ENCODE peak calls at places on chromosomes 16 and 17, in eight cellular contexts. N is A549, Z is HL-60, P is hepatocyte, B is lung, S is left ventricle myocardium inferior, U is lower lobe of right lung, R is tibial nerve. K is an unnamed sample.
A peak's percentile ranks its signal among the peaks of the same experiment; 100 is the strongest.

GRCh38 chr16:2450975-2451381 is 8.9 kb upstream of the TEDC2 start:
- DNase-seq in N (no peak), Z (no peak), P (no peak), B (no peak), S (no peak), U (no peak), R (no peak), K (no peak)

GRCh38 chr17:50443492-50444051 is 17.6 kb downstream of the ACSF2 start:
- DNase-seq in N (no peak), Z (no peak), P (no peak), B (no peak), S (no peak), U (no peak), R (no peak), K (no peak)

GRCh38 chr16:80377621-80378020 is 163.2 kb upstream of the DYNLRB2 start:
- DNase-seq in N (no peak), Z (no peak), P (no peak), B (no peak), S (no peak), U (no peak), R (no peak), K (peak; percentile 45)

GRCh38 chr16:68072038-68072695 is 13.0 kb upstream of the NFATC3 start:
- DNase-seq in N (peak; percentile 60), Z (no peak), P (peak; percentile 59), B (no peak), S (no peak), U (no peak), R (peak; percentile 42), K (no peak)

GRCh38 chr17:28333083-28333746 is 2.1 kb downstream of the IFT20 start:
- DNase-seq in N (no peak), Z (no peak), P (no peak), B (no peak), S (no peak), U (no peak), R (no peak), K (peak; percentile 33)

GRCh38 chr16:58402796-58403195 is 10.5 kb downstream of the GINS3 start:
- DNase-seq in N (no peak), Z (no peak), P (no peak), B (no peak), S (no peak), U (no peak), R (no peak), K (no peak)

GRCh38 chr17:8696456-8696855 is 48.2 kb downstream of the CCDC42 start:
- DNase-seq in N (no peak), Z (no peak), P (no peak), B (no peak), S (no peak), U (no peak), R (no peak), K (peak; percentile 64)

GRCh38 chr17:15409721-15410247 is 57.6 kb downstream of the CDRT4 start:
- DNase-seq in N (no peak), Z (no peak), P (no peak), B (no peak), S (peak; percentile 48), U (no peak), R (peak; percentile 47), K (no peak)

GRCh38 chr17:45703806-45704205 is 80.3 kb upstream of the CRHR1 start:
- DNase-seq in N (no peak), Z (no peak), P (no peak), B (no peak), S (no peak), U (no peak), R (no peak), K (no peak)

GRCh38 chr17:82248815-82249638 is 20.2 kb downstream of the SLC16A3 start:
- DNase-seq in N (no peak), Z (no peak), P (no peak), B (no peak), S (no peak), U (peak; percentile 45), R (no peak), K (no peak)

DNA sequence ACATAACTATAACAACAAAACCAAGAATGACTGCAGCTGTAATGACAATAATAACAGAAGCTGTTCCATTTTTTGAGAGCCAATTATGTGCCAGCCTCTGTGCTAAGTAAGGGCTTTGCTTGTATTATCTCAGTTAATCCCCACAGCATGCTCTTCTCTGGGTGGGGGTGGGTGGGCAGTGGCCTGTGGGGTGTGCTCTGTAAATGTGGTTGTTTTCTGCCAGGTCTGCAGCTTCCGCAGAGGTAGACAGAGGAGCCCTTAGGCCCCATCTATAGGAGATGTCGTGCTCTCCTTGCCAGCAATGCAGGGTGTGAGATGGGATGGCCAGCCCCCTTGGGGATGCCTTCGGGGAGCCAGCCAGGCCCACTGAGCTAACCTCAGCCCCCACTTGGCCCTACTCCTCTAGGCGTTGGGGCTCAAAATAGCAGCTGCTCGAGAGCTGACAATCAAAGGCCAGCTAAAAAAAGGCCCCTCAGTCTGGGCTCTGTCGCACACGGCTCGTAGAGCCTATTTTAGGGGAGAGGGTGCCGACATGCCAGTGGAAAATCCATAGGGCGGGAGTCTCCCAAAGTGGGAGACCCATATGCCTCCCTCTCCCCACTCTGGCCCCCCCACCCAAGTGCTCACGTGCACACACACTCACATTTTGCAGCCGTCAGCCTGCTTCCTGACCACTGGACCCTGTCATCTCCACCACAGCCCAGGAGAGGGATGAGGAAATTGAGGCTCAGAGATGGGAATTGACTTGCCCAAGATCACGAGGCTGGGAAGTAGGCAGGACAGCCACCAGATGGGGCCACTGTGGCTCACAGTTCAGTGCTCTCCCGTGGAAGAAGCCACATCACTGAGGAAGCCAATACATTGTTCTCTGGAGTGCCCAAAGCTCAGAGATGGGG is 15.8 kb downstream of the CDH16 start:
- DNase-seq in N (no peak), Z (no peak), P (no peak), B (no peak), S (peak; percentile 70), U (no peak), R (no peak), K (no peak)
- H3K27ac ChIP-seq in N (no peak overlapping the region), Z (no peak overlapping the region), P (no peak overlapping the region), B (peak overlapping the region; percentile 89), S (peak overlapping the region; percentile 96), U (no peak overlapping the region), R (peak overlapping the region; percentile 36), K (peak overlapping the region; percentile 95)

GRCh38 chr17:76079577-76080206 is 710 bp downstream of the ZACN start:
- DNase-seq in N (no peak), Z (no peak), P (no peak), B (no peak), S (no peak), U (no peak), R (no peak), K (no peak)
- H3K4me3 ChIP-seq in N (no peak overlapping the region), Z (no peak overlapping the region), P (no peak overlapping the region), B (no peak overlapping the region), S (no peak overlapping the region), U (no peak overlapping the region), R (no peak overlapping the region), K (no peak overlapping the region)

GRCh38 chr17:68627956-68628355 is 26.8 kb upstream of the FAM20A start:
- DNase-seq in N (no peak), Z (no peak), P (no peak), B (no peak), S (no peak), U (no peak), R (no peak), K (no peak)
- H3K27ac ChIP-seq in N (no peak overlapping the region), Z (no peak overlapping the region), P (no peak overlapping the region), B (no peak overlapping the region), S (no peak overlapping the region), U (no peak overlapping the region), R (no peak overlapping the region), K (no peak overlapping the region)

DNA sequence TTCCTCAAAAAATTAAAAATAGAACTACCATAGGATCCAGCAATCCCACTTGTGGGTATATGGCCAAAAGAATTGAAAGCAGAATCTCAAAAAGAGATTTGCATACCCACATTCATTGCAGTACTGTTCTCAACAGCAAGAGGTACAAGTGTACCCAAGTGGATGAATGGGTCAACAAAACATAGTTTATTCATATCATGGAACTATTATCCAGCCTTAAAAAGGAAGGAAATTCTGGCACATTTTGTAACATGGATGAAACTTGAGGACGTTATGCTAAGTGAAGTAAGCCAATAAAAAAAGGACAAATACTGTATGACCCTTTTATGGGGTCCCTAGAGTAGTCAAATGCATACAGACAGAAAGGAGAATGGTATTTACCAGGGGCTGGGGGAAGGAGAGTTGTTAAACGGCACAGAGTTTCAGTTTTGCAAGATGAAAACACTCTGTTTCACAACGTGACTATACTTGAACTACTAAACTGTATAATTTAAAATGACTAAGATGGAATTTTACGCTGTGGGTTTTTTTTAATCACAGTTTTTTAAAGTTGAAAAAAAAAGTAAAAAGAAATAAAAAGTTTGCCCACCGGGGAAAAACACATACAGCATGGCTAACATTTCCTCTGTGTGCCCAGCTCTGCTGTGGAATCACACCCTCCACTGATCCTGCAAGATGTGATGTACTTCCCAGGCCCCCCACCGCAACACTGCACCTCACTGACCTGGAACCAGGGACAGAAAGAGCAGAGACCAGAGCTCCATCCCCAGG is 6.1 kb downstream of the TVP23A start:
- DNase-seq in N (no peak), Z (no peak), P (no peak), B (no peak), S (no peak), U (no peak), R (no peak), K (no peak)
- H3K4me3 ChIP-seq in N (no peak overlapping the region), Z (no peak overlapping the region), P (no peak overlapping the region), B (no peak overlapping the region), S (no peak overlapping the region), U (no peak overlapping the region), R (no peak overlapping the region), K (no peak overlapping the region)

DNA sequence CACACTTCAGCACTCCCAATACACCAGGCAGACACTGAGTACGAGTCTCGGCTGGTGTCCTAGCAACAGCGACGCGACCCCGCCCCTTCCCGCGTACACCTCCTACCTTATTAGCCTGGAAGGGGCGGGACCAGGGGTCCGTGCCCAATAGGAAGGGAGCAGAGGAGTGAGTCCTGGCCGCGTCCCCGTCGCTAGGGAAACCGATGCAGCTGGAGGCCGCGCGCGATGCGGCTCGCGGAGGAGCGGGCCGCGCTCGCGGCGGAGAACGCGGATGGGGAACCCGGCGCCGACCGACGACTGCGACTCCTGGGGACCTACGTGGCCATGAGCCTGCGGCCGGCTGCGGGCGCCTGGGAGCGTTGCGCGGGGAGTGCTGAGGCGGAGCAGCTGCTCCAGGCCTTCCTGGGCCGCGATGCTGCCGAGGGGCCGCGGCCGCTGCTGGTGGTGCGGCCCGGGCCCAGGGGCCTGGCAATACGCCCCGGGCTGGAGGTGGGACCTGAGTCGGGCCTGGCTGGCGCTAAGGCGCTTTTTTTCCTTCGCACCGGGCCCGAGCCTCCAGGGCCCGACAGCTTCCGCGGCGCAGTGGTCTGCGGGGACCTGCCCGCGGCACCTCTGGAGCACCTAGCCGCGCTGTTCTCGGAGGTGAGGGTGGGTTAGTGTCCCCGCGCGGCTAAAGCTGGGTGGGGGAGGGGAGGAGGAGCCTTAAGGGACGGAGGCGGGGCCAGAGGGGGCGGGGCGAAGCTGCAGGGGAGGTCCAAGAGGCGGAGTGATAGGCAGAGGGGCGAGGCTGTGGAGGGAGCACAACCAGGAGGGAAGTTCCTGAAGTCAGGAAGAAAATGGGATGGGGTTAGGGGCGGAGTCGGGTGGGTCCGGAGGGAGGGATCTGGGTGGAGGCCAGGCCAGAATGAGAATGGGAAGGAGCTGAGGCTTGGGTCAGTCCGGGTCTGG is at the start of gene DNAH9:
- DNase-seq in N (peak; percentile 77), Z (no peak), P (peak; percentile 98), B (peak; percentile 96), S (peak; percentile 97), U (peak; percentile 97), R (peak; percentile 95), K (peak; percentile 90)
- H3K27ac ChIP-seq in N (no peak within 1 kb of the TSS), Z (no peak within 1 kb of the TSS), P (peak within 1 kb of the TSS; percentile 74), B (no peak within 1 kb of the TSS), S (peak within 1 kb of the TSS; percentile 66), U (peak within 1 kb of the TSS; percentile 78), R (peak within 1 kb of the TSS; percentile 26), K (peak within 1 kb of the TSS; percentile 42)